ENCODE peak calls at places on chromosomes 1 and 21, in six cellular contexts. L is GM18507, Y is PC-3, U is left lung, P is heart right ventricle, Q is MV-4-11. K is an unnamed sample.

GRCh38 chr1:215744419-215744818 is 177.3 kb downstream of the KCTD3 start:
- DNase-seq in P (no peak), U (no peak), L (no peak), Y (no peak), Q (no peak), K (no peak)

GRCh38 chr1:94734963-94735899 is 84.9 kb upstream of the SLC44A3 start:
- DNase-seq in P (peak; percentile 29), Q (peak; percentile 79), U (no peak), L (no peak), Y (no peak), K (no peak)

GRCh38 chr1:68973459-68974244 is 476.8 kb upstream of the DEPDC1 start:
- DNase-seq in P (no peak), L (no peak), Q (no peak), U (no peak), Y (peak; percentile 53), K (no peak)

GRCh38 chr1:150072959-150073358 is 5.4 kb downstream of the VPS45 start:
- DNase-seq in Q (peak; percentile 40), U (no peak), L (peak; percentile 8), P (no peak), Y (peak; percentile 51), K (peak; percentile 37)

GRCh38 chr21:39674794-39675193 is 62.1 kb downstream of the B3GALT5 start:
- DNase-seq in U (no peak), Q (no peak), Y (no peak), L (no peak), P (no peak), K (no peak)

GRCh38 chr1:212824201-212824600 is 23.2 kb downstream of the SPATA45 start:
- DNase-seq in U (no peak), L (no peak), Y (no peak), Q (no peak), P (no peak), K (no peak)

GRCh38 chr1:109625176-109625575 is 5.5 kb downstream of the AMPD2 start:
- DNase-seq in Y (no peak), P (no peak), L (no peak), Q (no peak), U (no peak), K (no peak)

GRCh38 chr1:169959696-169960095 is 66.0 kb upstream of the SCYL3 start:
- DNase-seq in L (no peak), Q (no peak), U (no peak), Y (no peak), P (no peak), K (no peak)

GRCh38 chr1:221487781-221488520 is 253.9 kb downstream of the DUSP10 start:
- DNase-seq in U (no peak), Y (peak; percentile 96), P (no peak), Q (no peak), L (no peak), K (peak; percentile 74)

GRCh38 chr1:183247484-183247883 is 61.4 kb downstream of the LAMC2 start:
- DNase-seq in P (no peak), U (no peak), L (no peak), Y (no peak), Q (no peak), K (no peak)

GRCh38 chr1:184753608-184754478 is 815 bp downstream of the EDEM3 start:
- DNase-seq in L (no peak), P (peak; percentile 46), Y (peak; percentile 1), Q (peak; percentile 74), U (peak; percentile 89), K (peak; percentile 23)

GRCh38 chr1:112849425-112849966 is 106.5 kb downstream of the SLC16A1 start:
- DNase-seq in Q (no peak), U (no peak), P (peak; percentile 13), Y (peak; percentile 51), L (no peak), K (no peak)

GRCh38 chr21:14863745-14864210 is 201.0 kb downstream of the NRIP1 start:
- DNase-seq in Y (peak; percentile 31), Q (peak; percentile 12), U (no peak), P (no peak), L (no peak), K (no peak)

GRCh38 chr1:110361856-110362255 is 22.7 kb downstream of the RBM15 start:
- DNase-seq in Y (no peak), P (no peak), U (no peak), L (no peak), Q (no peak), K (no peak)

GRCh38 chr1:6385673-6386191 is 7.8 kb downstream of the ACOT7 start:
- DNase-seq in P (peak; percentile 28), U (peak; percentile 72), L (no peak), Y (peak; percentile 98), Q (no peak), K (peak; percentile 62)

GRCh38 chr1:55064071-55064581 is 24.8 kb downstream of the PCSK9 start:
- DNase-seq in Y (no peak), U (no peak), L (no peak), P (no peak), Q (no peak), K (peak; percentile 22)

GRCh38 chr1:166153641-166154350 is 13.0 kb downstream of the FAM78B start:
- DNase-seq in Q (no peak), U (no peak), Y (no peak), P (no peak), L (no peak), K (no peak)

GRCh38 chr1:25744140-25744581 is 55.8 kb upstream of the SELENON start:
- DNase-seq in Q (no peak), U (no peak), L (no peak), P (peak; percentile 68), Y (peak; percentile 60), K (peak; percentile 1)

GRCh38 chr1:115649964-115650363 is 8.2 kb downstream of the VANGL1 start:
- DNase-seq in Y (no peak), P (no peak), L (no peak), Q (no peak), U (no peak), K (no peak)

GRCh38 chr1:103514920-103515503 is 10.5 kb upstream of the RNPC3 start:
- DNase-seq in P (no peak), U (no peak), L (no peak), Y (peak; percentile 67), Q (peak; percentile 69), K (peak; percentile 30)

GRCh38 chr1:76635784-76636183 is 231.5 kb upstream of the ST6GALNAC5 start:
- DNase-seq in Q (no peak), U (no peak), P (no peak), L (no peak), Y (no peak), K (no peak)

GRCh38 chr21:41943468-41944250 is 10.2 kb downstream of the C2CD2 start:
- DNase-seq in U (no peak), L (no peak), P (no peak), Q (peak; percentile 39), Y (no peak), K (no peak)

GRCh38 chr1:222167111-222167510 is 380.8 kb downstream of the HHIPL2 start:
- DNase-seq in L (no peak), P (peak; percentile 16), Y (peak; percentile 85), U (peak; percentile 49), Q (peak; percentile 21), K (peak; percentile 5)

GRCh38 chr1:10621906-10622305 is 147.2 kb downstream of the PEX14 start:
- DNase-seq in L (no peak), Y (no peak), P (no peak), Q (no peak), U (no peak), K (no peak)

GRCh38 chr21:42151148-42152074 is 67.5 kb upstream of the ABCG1 start:
- DNase-seq in Q (no peak), P (no peak), L (no peak), Y (no peak), U (peak; percentile 76), K (no peak)

GRCh38 chr1:198472997-198473396 is 67.5 kb downstream of the ATP6V1G3 start:
- DNase-seq in Q (peak; percentile 19), P (no peak), Y (no peak), U (no peak), L (no peak), K (no peak)

GRCh38 chr21:37868896-37869295 is 47.4 kb downstream of the KCNJ6 start:
- DNase-seq in U (no peak), P (no peak), Q (no peak), L (no peak), Y (peak; percentile 36), K (no peak)

GRCh38 chr1:5119496-5120234 is 465.3 kb downstream of the AJAP1 start:
- DNase-seq in Y (peak; percentile 8), L (no peak), P (no peak), U (no peak), Q (no peak), K (no peak)

GRCh38 chr1:214184992-214185391 is 96.0 kb upstream of the SMYD2 start:
- DNase-seq in U (no peak), L (no peak), Q (no peak), P (no peak), Y (no peak), K (no peak)

GRCh38 chr21:16563795-16564194 is 834.0 kb downstream of the USP25 start:
- DNase-seq in Y (peak; percentile 44), Q (no peak), U (peak; percentile 47), L (no peak), P (no peak), K (no peak)

GRCh38 chr1:220457982-220458381 is 70.0 kb upstream of the MARK1 start:
- DNase-seq in P (no peak), U (no peak), Y (no peak), L (no peak), Q (no peak), K (no peak)

GRCh38 chr1:105442901-105443300 is 1613.6 kb upstream of the PRMT6 start:
- DNase-seq in P (no peak), Y (no peak), Q (no peak), L (no peak), U (no peak), K (no peak)

GRCh38 chr1:119373465-119373864 is 4.9 kb downstream of the HAO2 start:
- DNase-seq in L (no peak), P (no peak), U (no peak), Q (no peak), Y (peak; percentile 78), K (no peak)

GRCh38 chr1:77126309-77126708 is 92.9 kb downstream of the PIGK start:
- DNase-seq in L (no peak), Q (peak; percentile 62), Y (peak; percentile 79), U (no peak), P (no peak), K (peak; percentile 56)

GRCh38 chr1:184597652-184598357 is 156.9 kb downstream of the EDEM3 start:
- DNase-seq in U (no peak), L (no peak), P (no peak), Y (no peak), Q (no peak), K (no peak)

GRCh38 chr1:214850432-214851010 is 232.0 kb upstream of the KCNK2 start:
- DNase-seq in L (no peak), Q (no peak), Y (peak; percentile 42), U (no peak), P (no peak), K (no peak)

GRCh38 chr1:46370214-46370633 is 23.9 kb upstream of the FAAH start:
- DNase-seq in L (no peak), U (no peak), Y (peak; percentile 28), Q (peak; percentile 76), P (no peak), K (no peak)

GRCh38 chr1:152112101-152112884 is 3.0 kb downstream of the TCHH start:
- DNase-seq in L (no peak), Y (peak; percentile 13), U (peak; percentile 65), Q (no peak), P (peak; percentile 12), K (peak; percentile 7)

K was measured in NCI-H460.